ENCODE peak calls at places on chromosome 2, in nine cellular contexts. Y is LoVo, N is AG04450, K is NCI-H1092, C is caudate nucleus, O is fibroblast of lung, E is left ventricle myocardium inferior, J is HFFc6, T is fibroblast of mammary gland. A is an unnamed sample.

GRCh38 chr2:160415991-160416390 is 77.6 kb downstream of the RBMS1 start:
- DNase-seq in O (no peak), C (no peak), K (no peak), E (no peak), J (peak; percentile 68), T (peak; percentile 92), N (no peak), Y (no peak), A (peak; percentile 79)

GRCh38 chr2:160871096-160871495 is 289.1 kb upstream of the TANK start:
- DNase-seq in K (no peak), E (no peak), Y (no peak), J (no peak), O (peak; percentile 55), T (peak; percentile 61), N (no peak), C (no peak), A (no peak)

GRCh38 chr2:216090369-216090786 is 8.7 kb downstream of the TMEM169 start:
- DNase-seq in Y (no peak), C (no peak), T (no peak), E (no peak), N (no peak), J (peak; percentile 47), O (no peak), K (no peak), A (no peak)

GRCh38 chr2:21042958-21043743 is 722 bp downstream of the APOB start:
- DNase-seq in T (peak; percentile 42), Y (peak; percentile 49), E (peak; percentile 71), N (peak; percentile 6), K (no peak), J (no peak), C (peak; percentile 51), O (peak; percentile 62), A (peak; percentile 39)

GRCh38 chr2:25903216-25903776 is 25.0 kb upstream of the ASXL2 start:
- DNase-seq in N (no peak), K (no peak), T (no peak), J (no peak), C (no peak), O (no peak), Y (no peak), E (no peak), A (no peak)

GRCh38 chr2:119306196-119306590 is 60.4 kb downstream of the C2orf76 start:
- DNase-seq in J (no peak), C (no peak), T (no peak), E (no peak), O (no peak), Y (no peak), N (no peak), K (no peak), A (no peak)

GRCh38 chr2:36507408-36507812 is 90.6 kb downstream of the FEZ2 start:
- DNase-seq in C (no peak), K (peak; percentile 5), T (peak; percentile 68), Y (peak; percentile 43), O (peak; percentile 78), E (no peak), N (no peak), J (peak; percentile 51), A (peak; percentile 73)

GRCh38 chr2:95275601-95276243 is 1.5 kb downstream of the PROM2 start:
- DNase-seq in O (no peak), E (no peak), T (no peak), C (no peak), J (no peak), K (no peak), N (no peak), Y (no peak), A (peak; percentile 29)

GRCh38 chr2:241235859-241236593 is 47.5 kb downstream of the ANO7 start:
- DNase-seq in Y (no peak), J (no peak), O (no peak), C (no peak), K (no peak), T (no peak), E (no peak), N (no peak), A (no peak)

GRCh38 chr2:227325824-227326195 is 759 bp downstream of the MFF start:
- DNase-seq in K (no peak), Y (no peak), T (peak; percentile 53), J (peak; percentile 30), O (peak; percentile 51), N (no peak), E (peak; percentile 34), C (peak; percentile 64), A (peak; percentile 62)

GRCh38 chr2:12754643-12755042 is 37.9 kb downstream of the TRIB2 start:
- DNase-seq in Y (no peak), T (no peak), J (no peak), K (no peak), C (no peak), E (no peak), O (no peak), N (no peak), A (no peak)

GRCh38 chr2:206431439-206431838 is 11.9 kb upstream of the ADAM23 start:
- DNase-seq in E (no peak), C (no peak), Y (no peak), T (no peak), O (no peak), J (no peak), K (no peak), N (no peak), A (no peak)

GRCh38 chr2:9288233-9288632 is 81.6 kb downstream of the ASAP2 start:
- DNase-seq in O (peak; percentile 95), K (no peak), C (no peak), E (no peak), N (peak; percentile 67), J (peak; percentile 87), T (peak; percentile 99), Y (peak; percentile 19), A (peak; percentile 98)

GRCh38 chr2:184598313-184599053 is at the start of gene ZNF804A:
- DNase-seq in C (peak; percentile 62), E (peak; percentile 47), O (peak; percentile 68), K (peak; percentile 62), J (no peak), N (no peak), T (peak; percentile 37), Y (no peak), A (peak; percentile 38)

GRCh38 chr2:50691518-50691917 is 340.4 kb downstream of the NRXN1 start:
- DNase-seq in E (no peak), T (no peak), N (no peak), Y (no peak), C (peak; percentile 19), K (no peak), J (no peak), O (no peak), A (no peak)

GRCh38 chr2:174778479-174778962 is 14.2 kb upstream of the CHRNA1 start:
- DNase-seq in N (peak; percentile 97), C (no peak), J (peak; percentile 97), K (no peak), T (peak; percentile 98), O (peak; percentile 100), Y (peak; percentile 12), E (peak; percentile 28), A (peak; percentile 98)

GRCh38 chr2:180707867-180708205 is 272.6 kb upstream of the UBE2E3 start:
- DNase-seq in C (no peak), O (peak; percentile 93), J (peak; percentile 92), E (no peak), T (peak; percentile 98), Y (peak; percentile 63), N (peak; percentile 61), K (peak; percentile 26), A (peak; percentile 86)

GRCh38 chr2:239283961-239284801 is 116.6 kb downstream of the HDAC4 start:
- DNase-seq in T (no peak), J (no peak), N (no peak), E (no peak), Y (no peak), O (no peak), C (no peak), K (no peak), A (no peak)

GRCh38 chr2:7037340-7038333 is 120.4 kb downstream of the RNF144A start:
- DNase-seq in N (peak; percentile 8), C (peak; percentile 72), K (no peak), J (no peak), T (peak; percentile 77), E (peak; percentile 54), Y (peak; percentile 15), O (peak; percentile 74), A (peak; percentile 57)

GRCh38 chr2:177295479-177295878 is 31.0 kb upstream of the NFE2L2 start:
- DNase-seq in K (no peak), J (peak; percentile 25), N (peak; percentile 58), E (no peak), Y (no peak), C (no peak), T (peak; percentile 89), O (peak; percentile 82), A (peak; percentile 11)

GRCh38 chr2:27278010-27278409 is 2.8 kb downstream of the DNAJC5G start:
- DNase-seq in N (no peak), J (no peak), K (no peak), E (no peak), Y (no peak), O (no peak), T (no peak), C (no peak), A (no peak)

GRCh38 chr2:191675807-191676667 is 1.9 kb upstream of the NABP1 start:
- DNase-seq in T (peak; percentile 41), C (no peak), J (no peak), O (no peak), Y (no peak), K (no peak), E (peak; percentile 20), N (no peak), A (no peak)

GRCh38 chr2:63842149-63843061 is 709 bp downstream of the UGP2 start:
- DNase-seq in T (peak; percentile 81), Y (peak; percentile 37), O (peak; percentile 93), K (peak; percentile 11), C (peak; percentile 20), E (no peak), J (peak; percentile 52), N (peak; percentile 47), A (peak; percentile 72)

GRCh38 chr2:85680707-85681353 is 12.8 kb upstream of the SFTPB start:
- DNase-seq in E (no peak), C (no peak), T (peak; percentile 24), J (no peak), K (peak; percentile 30), Y (no peak), N (no peak), O (no peak), A (no peak)

GRCh38 chr2:111071480-111072143 is 49.1 kb upstream of the BCL2L11 start:
- DNase-seq in Y (no peak), K (no peak), J (peak; percentile 58), O (peak; percentile 82), N (peak; percentile 18), T (peak; percentile 79), C (no peak), E (no peak), A (peak; percentile 72)

GRCh38 chr2:44546469-44547127 is 184.9 kb downstream of the CAMKMT start:
- DNase-seq in J (no peak), K (no peak), N (no peak), Y (no peak), E (no peak), T (no peak), O (no peak), C (no peak), A (no peak)

GRCh38 chr2:154437104-154437503 is 261.4 kb upstream of the KCNJ3 start:
- DNase-seq in K (no peak), J (no peak), C (no peak), E (no peak), O (no peak), N (no peak), Y (no peak), T (no peak), A (no peak)

GRCh38 chr2:207334631-207335371 is 169.1 kb upstream of the KLF7 start:
- DNase-seq in J (peak; percentile 97), C (no peak), N (peak; percentile 93), Y (peak; percentile 45), T (peak; percentile 99), K (no peak), E (peak; percentile 53), O (peak; percentile 96), A (peak; percentile 98)

GRCh38 chr2:101858246-101858645 is 133.5 kb upstream of the IL1R2 start:
- DNase-seq in T (no peak), O (no peak), C (no peak), N (no peak), K (no peak), E (no peak), Y (no peak), J (no peak), A (no peak)

GRCh38 chr2:54726431-54726830 is 3.0 kb downstream of the EML6 start:
- DNase-seq in O (no peak), K (no peak), Y (no peak), J (no peak), T (no peak), E (no peak), N (no peak), C (no peak), A (no peak)

GRCh38 chr2:206410714-206411113 is 32.6 kb upstream of the ADAM23 start:
- DNase-seq in Y (no peak), T (no peak), O (no peak), E (no peak), C (no peak), K (no peak), N (no peak), J (no peak), A (no peak)

A was measured in EL.